ENCODE peak calls at places on chromosome 9, in eight cellular contexts. One of them, this sample, is unnamed.

GRCh38 chr9:17613723-17614122 is 34.9 kb downstream of the SH3GL2 start:
- DNase-seq in NCI-H524 treated with DMSO at 0.1 percent for 48 hours: no peak
- DNase-seq in iPS-NIHi11: no peak
- DNase-seq in HCEC 1CT: peak; percentile 82
- DNase-seq in LHCN-M2: peak; percentile 34
- DNase-seq in GM03348: no peak
- DNase-seq in GM12865: no peak
- DNase-seq in stimulated activated CD4-positive, alpha-beta T cell treated with anti-CD3 and anti-CD28 coated beads, Interleukin-4, amount 100 ng/mL, for 48 hours: no peak
- DNase-seq in this sample: no peak

GRCh38 chr9:81754245-81754644 is 64.9 kb upstream of the TLE1 start:
- DNase-seq in stimulated activated CD4-positive, alpha-beta T cell treated with anti-CD3 and anti-CD28 coated beads, Interleukin-4, amount 100 ng/mL, for 48 hours: no peak
- DNase-seq in LHCN-M2: no peak
- DNase-seq in GM03348: peak; percentile 11
- DNase-seq in GM12865: no peak
- DNase-seq in NCI-H524 treated with DMSO at 0.1 percent for 48 hours: no peak
- DNase-seq in HCEC 1CT: no peak
- DNase-seq in iPS-NIHi11: no peak
- DNase-seq in this sample: no peak

GRCh38 chr9:114005371-114006154 is 72.5 kb downstream of the AMBP start:
- DNase-seq in NCI-H524 treated with DMSO at 0.1 percent for 48 hours: no peak
- DNase-seq in GM12865: no peak
- DNase-seq in HCEC 1CT: no peak
- DNase-seq in GM03348: no peak
- DNase-seq in iPS-NIHi11: no peak
- DNase-seq in LHCN-M2: no peak
- DNase-seq in stimulated activated CD4-positive, alpha-beta T cell treated with anti-CD3 and anti-CD28 coated beads, Interleukin-4, amount 100 ng/mL, for 48 hours: no peak
- DNase-seq in this sample: peak; percentile 23

GRCh38 chr9:124530216-124530615 is 23.0 kb upstream of the NR5A1 start:
- DNase-seq in GM12865: no peak
- DNase-seq in stimulated activated CD4-positive, alpha-beta T cell treated with anti-CD3 and anti-CD28 coated beads, Interleukin-4, amount 100 ng/mL, for 48 hours: no peak
- DNase-seq in LHCN-M2: no peak
- DNase-seq in NCI-H524 treated with DMSO at 0.1 percent for 48 hours: no peak
- DNase-seq in GM03348: no peak
- DNase-seq in HCEC 1CT: no peak
- DNase-seq in iPS-NIHi11: no peak
- DNase-seq in this sample: no peak

GRCh38 chr9:88108779-88109178 is 29.5 kb downstream of the SPATA31C2 start:
- DNase-seq in GM03348: no peak
- DNase-seq in NCI-H524 treated with DMSO at 0.1 percent for 48 hours: no peak
- DNase-seq in GM12865: no peak
- DNase-seq in stimulated activated CD4-positive, alpha-beta T cell treated with anti-CD3 and anti-CD28 coated beads, Interleukin-4, amount 100 ng/mL, for 48 hours: no peak
- DNase-seq in iPS-NIHi11: no peak
- DNase-seq in HCEC 1CT: no peak
- DNase-seq in LHCN-M2: no peak
- DNase-seq in this sample: no peak

GRCh38 chr9:5621327-5621726 is 7.6 kb upstream of the RIC1 start:
- DNase-seq in iPS-NIHi11: no peak
- DNase-seq in LHCN-M2: peak; percentile 69
- DNase-seq in HCEC 1CT: peak; percentile 66
- DNase-seq in stimulated activated CD4-positive, alpha-beta T cell treated with anti-CD3 and anti-CD28 coated beads, Interleukin-4, amount 100 ng/mL, for 48 hours: no peak
- DNase-seq in GM03348: no peak
- DNase-seq in NCI-H524 treated with DMSO at 0.1 percent for 48 hours: no peak
- DNase-seq in GM12865: no peak
- DNase-seq in this sample: no peak

GRCh38 chr9:125629451-125629850 is 77.6 kb downstream of the MAPKAP1 start:
- DNase-seq in LHCN-M2: no peak
- DNase-seq in HCEC 1CT: no peak
- DNase-seq in NCI-H524 treated with DMSO at 0.1 percent for 48 hours: no peak
- DNase-seq in iPS-NIHi11: no peak
- DNase-seq in stimulated activated CD4-positive, alpha-beta T cell treated with anti-CD3 and anti-CD28 coated beads, Interleukin-4, amount 100 ng/mL, for 48 hours: no peak
- DNase-seq in GM03348: no peak
- DNase-seq in GM12865: no peak
- DNase-seq in this sample: no peak

GRCh38 chr9:5773324-5773999 is 59.5 kb downstream of the ERMP1 start:
- DNase-seq in HCEC 1CT: no peak
- DNase-seq in stimulated activated CD4-positive, alpha-beta T cell treated with anti-CD3 and anti-CD28 coated beads, Interleukin-4, amount 100 ng/mL, for 48 hours: no peak
- DNase-seq in iPS-NIHi11: peak; percentile 24
- DNase-seq in NCI-H524 treated with DMSO at 0.1 percent for 48 hours: no peak
- DNase-seq in GM12865: no peak
- DNase-seq in GM03348: no peak
- DNase-seq in LHCN-M2: no peak
- DNase-seq in this sample: no peak

GRCh38 chr9:20262611-20263010 is 359.7 kb downstream of the MLLT3 start:
- DNase-seq in iPS-NIHi11: no peak
- DNase-seq in stimulated activated CD4-positive, alpha-beta T cell treated with anti-CD3 and anti-CD28 coated beads, Interleukin-4, amount 100 ng/mL, for 48 hours: no peak
- DNase-seq in GM03348: no peak
- DNase-seq in GM12865: no peak
- DNase-seq in LHCN-M2: no peak
- DNase-seq in HCEC 1CT: no peak
- DNase-seq in NCI-H524 treated with DMSO at 0.1 percent for 48 hours: no peak
- DNase-seq in this sample: no peak

GRCh38 chr9:68827833-68828744 is 123.0 kb downstream of the PIP5K1B start:
- DNase-seq in GM03348: no peak
- DNase-seq in LHCN-M2: no peak
- DNase-seq in iPS-NIHi11: no peak
- DNase-seq in stimulated activated CD4-positive, alpha-beta T cell treated with anti-CD3 and anti-CD28 coated beads, Interleukin-4, amount 100 ng/mL, for 48 hours: no peak
- DNase-seq in HCEC 1CT: no peak
- DNase-seq in GM12865: no peak
- DNase-seq in NCI-H524 treated with DMSO at 0.1 percent for 48 hours: no peak
- DNase-seq in this sample: no peak

GRCh38 chr9:110995511-110996340 is 42.5 kb downstream of the LPAR1 start:
- DNase-seq in GM12865: peak; percentile 48
- DNase-seq in NCI-H524 treated with DMSO at 0.1 percent for 48 hours: no peak
- DNase-seq in LHCN-M2: peak; percentile 94
- DNase-seq in stimulated activated CD4-positive, alpha-beta T cell treated with anti-CD3 and anti-CD28 coated beads, Interleukin-4, amount 100 ng/mL, for 48 hours: no peak
- DNase-seq in GM03348: no peak
- DNase-seq in iPS-NIHi11: no peak
- DNase-seq in HCEC 1CT: peak; percentile 9
- DNase-seq in this sample: no peak

GRCh38 chr9:15584383-15584782 is 31.5 kb downstream of the CCDC171 start:
- DNase-seq in GM12865: no peak
- DNase-seq in stimulated activated CD4-positive, alpha-beta T cell treated with anti-CD3 and anti-CD28 coated beads, Interleukin-4, amount 100 ng/mL, for 48 hours: no peak
- DNase-seq in GM03348: no peak
- DNase-seq in LHCN-M2: no peak
- DNase-seq in NCI-H524 treated with DMSO at 0.1 percent for 48 hours: no peak
- DNase-seq in HCEC 1CT: no peak
- DNase-seq in iPS-NIHi11: no peak
- DNase-seq in this sample: no peak

GRCh38 chr9:129218918-129219317 is 40.9 kb upstream of the IER5L start:
- DNase-seq in NCI-H524 treated with DMSO at 0.1 percent for 48 hours: no peak
- DNase-seq in LHCN-M2: no peak
- DNase-seq in iPS-NIHi11: no peak
- DNase-seq in GM12865: no peak
- DNase-seq in stimulated activated CD4-positive, alpha-beta T cell treated with anti-CD3 and anti-CD28 coated beads, Interleukin-4, amount 100 ng/mL, for 48 hours: no peak
- DNase-seq in HCEC 1CT: no peak
- DNase-seq in GM03348: no peak
- DNase-seq in this sample: no peak

GRCh38 chr9:93391898-93392297 is 59.6 kb upstream of the FAM120A start:
- DNase-seq in iPS-NIHi11: no peak
- DNase-seq in HCEC 1CT: no peak
- DNase-seq in LHCN-M2: no peak
- DNase-seq in GM03348: no peak
- DNase-seq in GM12865: no peak
- DNase-seq in NCI-H524 treated with DMSO at 0.1 percent for 48 hours: no peak
- DNase-seq in stimulated activated CD4-positive, alpha-beta T cell treated with anti-CD3 and anti-CD28 coated beads, Interleukin-4, amount 100 ng/mL, for 48 hours: no peak
- DNase-seq in this sample: no peak

GRCh38 chr9:512555-513272 is 298.0 kb downstream of the DOCK8 start:
- DNase-seq in HCEC 1CT: no peak
- DNase-seq in NCI-H524 treated with DMSO at 0.1 percent for 48 hours: no peak
- DNase-seq in LHCN-M2: no peak
- DNase-seq in GM12865: no peak
- DNase-seq in stimulated activated CD4-positive, alpha-beta T cell treated with anti-CD3 and anti-CD28 coated beads, Interleukin-4, amount 100 ng/mL, for 48 hours: no peak
- DNase-seq in GM03348: no peak
- DNase-seq in iPS-NIHi11: no peak
- DNase-seq in this sample: no peak

GRCh38 chr9:100473271-100474081 is 527 bp downstream of the TMEFF1 start:
- DNase-seq in HCEC 1CT: peak; percentile 32
- DNase-seq in GM12865: peak; percentile 34
- DNase-seq in LHCN-M2: peak; percentile 31
- DNase-seq in NCI-H524 treated with DMSO at 0.1 percent for 48 hours: no peak
- DNase-seq in GM03348: peak; percentile 79
- DNase-seq in iPS-NIHi11: peak; percentile 48
- DNase-seq in stimulated activated CD4-positive, alpha-beta T cell treated with anti-CD3 and anti-CD28 coated beads, Interleukin-4, amount 100 ng/mL, for 48 hours: peak; percentile 22
- DNase-seq in this sample: no peak

GRCh38 chr9:128061305-128061704 is 5.8 kb downstream of the NAIF1 start:
- DNase-seq in GM12865: no peak
- DNase-seq in GM03348: no peak
- DNase-seq in stimulated activated CD4-positive, alpha-beta T cell treated with anti-CD3 and anti-CD28 coated beads, Interleukin-4, amount 100 ng/mL, for 48 hours: no peak
- DNase-seq in iPS-NIHi11: no peak
- DNase-seq in HCEC 1CT: no peak
- DNase-seq in NCI-H524 treated with DMSO at 0.1 percent for 48 hours: no peak
- DNase-seq in LHCN-M2: no peak
- DNase-seq in this sample: no peak

GRCh38 chr9:38689678-38690077 is 30.3 kb downstream of the FAM240B start:
- DNase-seq in LHCN-M2: peak; percentile 56
- DNase-seq in stimulated activated CD4-positive, alpha-beta T cell treated with anti-CD3 and anti-CD28 coated beads, Interleukin-4, amount 100 ng/mL, for 48 hours: no peak
- DNase-seq in NCI-H524 treated with DMSO at 0.1 percent for 48 hours: no peak
- DNase-seq in GM03348: no peak
- DNase-seq in GM12865: no peak
- DNase-seq in HCEC 1CT: no peak
- DNase-seq in iPS-NIHi11: peak; percentile 69
- DNase-seq in this sample: peak; percentile 59

GRCh38 chr9:131406567-131407436 is 12.9 kb downstream of the PRRC2B start:
- DNase-seq in NCI-H524 treated with DMSO at 0.1 percent for 48 hours: no peak
- DNase-seq in iPS-NIHi11: no peak
- DNase-seq in GM03348: no peak
- DNase-seq in LHCN-M2: no peak
- DNase-seq in stimulated activated CD4-positive, alpha-beta T cell treated with anti-CD3 and anti-CD28 coated beads, Interleukin-4, amount 100 ng/mL, for 48 hours: no peak
- DNase-seq in HCEC 1CT: no peak
- DNase-seq in GM12865: no peak
- DNase-seq in this sample: no peak

GRCh38 chr9:27247756-27248155 is 49.2 kb downstream of the EQTN start:
- DNase-seq in HCEC 1CT: peak; percentile 63
- DNase-seq in stimulated activated CD4-positive, alpha-beta T cell treated with anti-CD3 and anti-CD28 coated beads, Interleukin-4, amount 100 ng/mL, for 48 hours: peak; percentile 1
- DNase-seq in iPS-NIHi11: peak; percentile 80
- DNase-seq in GM03348: peak; percentile 69
- DNase-seq in LHCN-M2: peak; percentile 94
- DNase-seq in NCI-H524 treated with DMSO at 0.1 percent for 48 hours: no peak
- DNase-seq in GM12865: peak; percentile 41
- DNase-seq in this sample: peak; percentile 25

GRCh38 chr9:90555351-90556057 is 87.1 kb downstream of the DIRAS2 start:
- DNase-seq in LHCN-M2: no peak
- DNase-seq in stimulated activated CD4-positive, alpha-beta T cell treated with anti-CD3 and anti-CD28 coated beads, Interleukin-4, amount 100 ng/mL, for 48 hours: no peak
- DNase-seq in iPS-NIHi11: peak; percentile 20
- DNase-seq in NCI-H524 treated with DMSO at 0.1 percent for 48 hours: no peak
- DNase-seq in HCEC 1CT: no peak
- DNase-seq in GM12865: no peak
- DNase-seq in GM03348: no peak
- DNase-seq in this sample: no peak

This sample was measured in H1.